ENCODE peak calls at places on chromosomes 13 and 19, in seven cellular contexts. K, L, C, D, I, M and E are unnamed samples.
A peak's percentile ranks its signal among the peaks of the same experiment; 100 is the strongest.

GRCh38 chr19:56765107-56765506 is 75.4 kb downstream of the PEG3 start:
- DNase-seq in K (no peak), L (no peak), C (no peak), D (peak; percentile 4), I (no peak), M (peak; percentile 55), E (no peak)

GRCh38 chr19:28882818-28883217 is 330.1 kb downstream of the UQCRFS1 start:
- DNase-seq in K (no peak), L (no peak), C (no peak), D (no peak), I (no peak), M (no peak), E (no peak)

GRCh38 chr13:82447452-82448030 is 1434.7 kb downstream of the SLITRK1 start:
- DNase-seq in K (no peak), L (no peak), C (no peak), D (no peak), I (no peak), M (no peak), E (no peak)

GRCh38 chr19:4519521-4520277 is 1.4 kb upstream of the PLIN4 start:
- DNase-seq in K (peak; percentile 53), L (no peak), C (no peak), D (no peak), I (no peak), M (no peak), E (no peak)

GRCh38 chr13:108859202-108860012 is 230.0 kb downstream of the MYO16 start:
- DNase-seq in K (peak; percentile 89), L (peak; percentile 41), C (no peak), D (peak; percentile 76), I (peak; percentile 92), M (no peak), E (peak; percentile 70)

GRCh38 chr13:25384747-25385270 is 13.0 kb downstream of the ATP8A2 start:
- DNase-seq in K (peak; percentile 92), L (no peak), C (peak; percentile 21), D (no peak), I (no peak), M (no peak), E (no peak)

GRCh38 chr13:84524586-84524985 is 642.3 kb upstream of the SLITRK1 start:
- DNase-seq in K (no peak), L (no peak), C (no peak), D (no peak), I (no peak), M (no peak), E (no peak)

GRCh38 chr19:47762615-47763308 is 15.7 kb upstream of the SELENOW start:
- DNase-seq in K (no peak), L (peak; percentile 13), C (no peak), D (no peak), I (no peak), M (peak; percentile 68), E (no peak)

GRCh38 chr13:71417205-71417604 is 449.8 kb downstream of the DACH1 start:
- DNase-seq in K (peak; percentile 11), L (no peak), C (no peak), D (no peak), I (peak; percentile 0), M (no peak), E (no peak)

GRCh38 chr19:11174336-11174735 is 18.8 kb upstream of the SPC24 start:
- DNase-seq in K (no peak), L (no peak), C (no peak), D (no peak), I (no peak), M (no peak), E (no peak)

GRCh38 chr19:1279782-1280341 is 4.5 kb downstream of the FAM174C start:
- DNase-seq in K (peak; percentile 85), L (peak; percentile 86), C (peak; percentile 89), D (peak; percentile 58), I (peak; percentile 80), M (peak; percentile 91), E (peak; percentile 57)

GRCh38 chr19:29415507-29415906 is 110.3 kb upstream of the VSTM2B start:
- DNase-seq in K (no peak), L (peak; percentile 66), C (no peak), D (no peak), I (no peak), M (no peak), E (no peak)

GRCh38 chr19:6276447-6276846 is 3.3 kb downstream of the MLLT1 start:
- DNase-seq in K (peak; percentile 89), L (no peak), C (no peak), D (peak; percentile 65), I (peak; percentile 55), M (peak; percentile 81), E (no peak)

GRCh38 chr13:32987462-32987861 is 28.8 kb upstream of the KL start:
- DNase-seq in K (no peak), L (no peak), C (no peak), D (no peak), I (no peak), M (no peak), E (no peak)

GRCh38 chr13:75864718-75865117 is 228.6 kb downstream of the LMO7 start:
- DNase-seq in K (peak; percentile 69), L (no peak), C (no peak), D (peak; percentile 24), I (peak; percentile 93), M (no peak), E (no peak)

GRCh38 chr13:98300956-98301641 is 124.0 kb upstream of the RNF113B start:
- DNase-seq in K (peak; percentile 94), L (no peak), C (no peak), D (no peak), I (peak; percentile 82), M (no peak), E (peak; percentile 75)

GRCh38 chr13:98507060-98507797 is 69.7 kb downstream of the STK24 start:
- DNase-seq in K (peak; percentile 55), L (peak; percentile 67), C (peak; percentile 91), D (peak; percentile 29), I (no peak), M (no peak), E (peak; percentile 64)

GRCh38 chr13:74966814-74967213 is 515.2 kb downstream of the TBC1D4 start:
- DNase-seq in K (peak; percentile 49), L (no peak), C (no peak), D (peak; percentile 50), I (no peak), M (no peak), E (no peak)

GRCh38 chr13:28199089-28199488 is 60.7 kb downstream of the PAN3 start:
- DNase-seq in K (no peak), L (peak; percentile 45), C (no peak), D (no peak), I (no peak), M (no peak), E (no peak)

DNA sequence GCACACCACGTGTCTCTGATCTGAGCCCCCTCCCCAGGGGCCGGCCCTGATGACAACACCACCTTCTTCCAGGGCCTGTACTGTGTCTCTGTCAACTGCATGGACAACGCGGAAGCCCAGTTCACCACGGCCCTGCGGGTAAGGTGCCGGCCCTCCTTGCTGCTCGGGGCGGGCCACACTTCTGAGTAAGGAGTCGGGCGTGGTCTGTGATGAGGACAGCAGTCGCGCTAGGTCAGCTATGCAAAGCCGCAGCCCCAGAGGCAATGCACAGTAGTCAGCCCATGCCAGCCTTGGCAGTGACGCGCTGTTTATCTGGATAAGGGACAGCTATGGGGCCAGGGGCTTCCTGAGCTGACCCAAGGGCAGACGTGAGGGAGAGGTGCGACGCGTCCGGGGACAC is 24.6 kb downstream of the MAU2 start:
- DNase-seq in K (no peak), L (no peak), C (no peak), D (no peak), I (no peak), M (no peak), E (no peak)
- H3K36me3 ChIP-seq in K (peaks cover 91% of the 10 kb centered on the region), L (peaks cover 2% of the 10 kb centered on the region), C (peaks cover 73% of the 10 kb centered on the region), D (peaks cover 81% of the 10 kb centered on the region), I (peaks cover 81% of the 10 kb centered on the region), M (peaks cover 9% of the 10 kb centered on the region), E (peaks cover 100% of the 10 kb centered on the region)

GRCh38 chr19:55353803-55354697 is 469 bp downstream of the COX6B2 start:
- DNase-seq in K (peak; percentile 76), L (peak; percentile 89), C (peak; percentile 88), D (peak; percentile 40), I (peak; percentile 43), M (no peak), E (peak; percentile 38)
- H3K27me3 ChIP-seq in K (peaks cover 49% of the 10 kb centered on the region), L (peaks cover 63% of the 10 kb centered on the region), C (peaks cover 46% of the 10 kb centered on the region), D (peaks cover 23% of the 10 kb centered on the region), I (peaks cover 43% of the 10 kb centered on the region), M (peaks cover 64% of the 10 kb centered on the region), E (peaks cover 56% of the 10 kb centered on the region)

GRCh38 chr19:40673377-40673776 is 17.1 kb downstream of the NUMBL start:
- DNase-seq in K (no peak), L (no peak), C (no peak), D (no peak), I (no peak), M (no peak), E (no peak)

GRCh38 chr19:40674291-40674690 is 16.2 kb downstream of the NUMBL start:
- DNase-seq in K (no peak), L (no peak), C (no peak), D (no peak), I (no peak), M (no peak), E (no peak)

GRCh38 chr19:40672573-40673299 is 17.7 kb downstream of the NUMBL start:
- DNase-seq in K (no peak), L (no peak), C (no peak), D (no peak), I (no peak), M (no peak), E (no peak)

GRCh38 chr19:40671404-40671803 is 19.0 kb downstream of the NUMBL start:
- DNase-seq in K (no peak), L (no peak), C (no peak), D (no peak), I (no peak), M (peak; percentile 61), E (no peak)

GRCh38 chr19:40672038-40672437 is 18.4 kb downstream of the NUMBL start:
- DNase-seq in K (no peak), L (no peak), C (no peak), D (no peak), I (no peak), M (peak; percentile 13), E (no peak)
- H3K36me3 ChIP-seq in K (peaks cover 89% of the 10 kb centered on the region), L (peaks cover 15% of the 10 kb centered on the region), C (peaks cover 61% of the 10 kb centered on the region), D (peaks cover 70% of the 10 kb centered on the region), I (peaks cover 86% of the 10 kb centered on the region), M (peaks cover 3% of the 10 kb centered on the region), E (peaks cover 85% of the 10 kb centered on the region)

DNA sequence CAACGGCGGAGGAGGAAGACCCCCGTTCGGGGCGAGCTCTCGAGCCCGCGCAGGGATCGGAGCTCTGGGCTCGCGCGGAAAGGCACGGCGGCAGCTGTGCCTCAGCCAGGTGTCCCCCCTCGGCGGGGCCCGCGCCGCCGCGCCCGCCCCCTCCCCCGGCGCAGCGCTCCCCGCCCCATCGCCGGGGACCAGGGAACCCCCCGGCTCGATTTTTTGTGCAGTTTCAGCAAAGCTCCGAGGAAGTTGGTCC is 110.0 kb downstream of the KCNRG start:
- DNase-seq in K (no peak), L (no peak), C (no peak), D (no peak), I (no peak), M (no peak), E (no peak)
- H3K27me3 ChIP-seq in K (peaks cover 38% of the 10 kb centered on the region), L (peaks cover 91% of the 10 kb centered on the region), C (no peaks in the 10 kb centered on the region), D (no peaks in the 10 kb centered on the region), I (peaks cover 1% of the 10 kb centered on the region), M (no peaks in the 10 kb centered on the region), E (no peaks in the 10 kb centered on the region)

DNA sequence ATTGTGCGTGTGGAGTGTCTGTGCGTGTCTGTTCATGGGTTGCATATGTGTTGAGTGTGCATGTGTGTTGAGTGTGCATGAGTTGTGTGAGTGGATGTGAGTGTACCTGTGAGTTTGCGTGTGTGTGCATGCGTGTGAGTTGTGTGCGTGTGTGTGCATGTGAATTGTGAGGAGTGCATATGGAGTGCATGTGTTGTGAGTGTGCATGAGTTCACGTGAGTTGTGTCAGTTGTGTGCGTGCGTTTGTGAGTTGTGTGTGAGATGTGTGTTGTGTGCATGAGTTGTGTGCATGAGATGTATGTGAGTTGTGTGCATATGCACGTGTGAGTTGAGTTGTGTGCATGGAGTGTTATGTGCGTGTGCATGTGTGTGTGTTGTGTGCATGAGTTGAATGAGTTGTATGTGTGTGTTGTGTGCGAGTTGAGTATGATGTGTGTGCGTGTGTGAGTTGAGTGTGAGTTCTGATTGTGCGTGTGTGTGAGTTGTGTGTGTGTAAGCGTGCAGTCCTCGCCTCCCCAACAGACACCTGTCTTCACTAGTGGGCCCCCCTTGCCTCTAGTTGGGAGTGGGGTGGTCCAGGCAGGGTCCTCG is 29.3 kb downstream of the TFDP1 start:
- DNase-seq in K (no peak), L (no peak), C (no peak), D (no peak), I (no peak), M (no peak), E (no peak)
- H3K36me3 ChIP-seq in K (peaks cover 59% of the 10 kb centered on the region), L (no peaks in the 10 kb centered on the region), C (peaks cover 80% of the 10 kb centered on the region), D (peaks cover 14% of the 10 kb centered on the region), I (peaks cover 26% of the 10 kb centered on the region), M (no peaks in the 10 kb centered on the region), E (peaks cover 53% of the 10 kb centered on the region)